ENCODE peak calls at places on chromosomes 7 and 10, in seven cellular contexts. T is AG08395; D is hepatocyte; X is memory B cell; B is esophagus squamous epithelium; P is stimulated activated CD8-positive, alpha-beta memory T cell treated with anti-CD3 and anti-CD28 coated beads, Interleukin-7, amount 100 ng/mL, for 4 hours; O is GM19239. G is an unnamed sample.

GRCh38 chr7:16071246-16071857 is 350.0 kb downstream of the CRPPA start:
- DNase-seq in T (peak), D (peak), X (peak), B (no peak), P (no peak), O (no peak), G (peak)

GRCh38 chr7:94295805-94296204 is 98.9 kb upstream of the COL1A2 start:
- DNase-seq in T (peak), D (peak), X (no peak), B (no peak), P (no peak), O (no peak), G (peak)

GRCh38 chr10:11933837-11934236 is 108.8 kb downstream of the UPF2 start:
- DNase-seq in T (no peak), D (no peak), X (no peak), B (no peak), P (no peak), O (no peak), G (no peak)

GRCh38 chr10:4474829-4475228 is 351.2 kb upstream of the AKR1E2 start:
- DNase-seq in T (no peak), D (no peak), X (no peak), B (no peak), P (no peak), O (no peak), G (no peak)

GRCh38 chr10:49138361-49138891 is 4.6 kb upstream of the FAM170B start:
- DNase-seq in T (peak), D (peak), X (no peak), B (no peak), P (no peak), O (no peak), G (peak)

GRCh38 chr10:1101946-1102345 is 45.8 kb downstream of the WDR37 start:
- DNase-seq in T (no peak), D (no peak), X (no peak), B (no peak), P (no peak), O (no peak), G (no peak)

GRCh38 chr10:72567421-72567820 is 58.5 kb downstream of the MICU1 start:
- DNase-seq in T (peak), D (no peak), X (no peak), B (no peak), P (no peak), O (no peak), G (no peak)

GRCh38 chr10:127441350-127442219 is 107.5 kb upstream of the NPS start:
- DNase-seq in T (no peak), D (no peak), X (no peak), B (no peak), P (no peak), O (no peak), G (no peak)

GRCh38 chr10:2150315-2150714 is 413.0 kb upstream of the ADARB2 start:
- DNase-seq in T (no peak), D (no peak), X (no peak), B (no peak), P (no peak), O (no peak), G (no peak)

GRCh38 chr7:133434246-133434865 is 181.5 kb downstream of the EXOC4 start:
- DNase-seq in T (peak), D (peak), X (no peak), B (no peak), P (no peak), O (no peak), G (peak)

GRCh38 chr7:136045181-136045580 is 68.0 kb upstream of the MTPN start:
- DNase-seq in T (no peak), D (no peak), X (no peak), B (no peak), P (no peak), O (no peak), G (no peak)

GRCh38 chr7:73983437-73984164 is 44.4 kb upstream of the ELN start:
- DNase-seq in T (no peak), D (no peak), X (no peak), B (no peak), P (no peak), O (no peak), G (no peak)

GRCh38 chr10:61890881-61891409 is 10.6 kb upstream of the ARID5B start:
- DNase-seq in T (no peak), D (no peak), X (no peak), B (no peak), P (no peak), O (no peak), G (no peak)

GRCh38 chr7:4724648-4725013 is 42.5 kb downstream of the FOXK1 start:
- DNase-seq in T (peak), D (no peak), X (no peak), B (no peak), P (no peak), O (no peak), G (no peak)

GRCh38 chr10:15348579-15348978 is 22.5 kb downstream of the FAM171A1 start:
- DNase-seq in T (peak), D (no peak), X (no peak), B (no peak), P (no peak), O (no peak), G (no peak)

GRCh38 chr7:130881091-130881798 is 147.2 kb upstream of the KLF14 start:
- DNase-seq in T (no peak), D (no peak), X (no peak), B (no peak), P (no peak), O (no peak), G (no peak)

GRCh38 chr7:25726682-25727357 is 425.2 kb upstream of the NFE2L3 start:
- DNase-seq in T (no peak), D (no peak), X (no peak), B (no peak), P (no peak), O (no peak), G (no peak)

GRCh38 chr10:5360318-5360915 is 4.3 kb upstream of the UCN3 start:
- DNase-seq in T (no peak), D (peak), X (no peak), B (no peak), P (no peak), O (no peak), G (no peak)

GRCh38 chr7:34135924-34136323 is 230.6 kb downstream of the BMPER start:
- DNase-seq in T (no peak), D (no peak), X (no peak), B (no peak), P (no peak), O (no peak), G (no peak)

GRCh38 chr10:11636761-11637166 is 25.3 kb upstream of the USP6NL start:
- DNase-seq in T (no peak), D (no peak), X (no peak), B (no peak), P (no peak), O (no peak), G (no peak)

GRCh38 chr7:101315336-101315735 is 6.3 kb downstream of the IFT22 start:
- DNase-seq in T (peak), D (peak), X (peak), B (no peak), P (no peak), O (peak), G (no peak)

GRCh38 chr7:46752881-46753366 is 829.0 kb downstream of the TNS3 start:
- DNase-seq in T (peak), D (no peak), X (no peak), B (no peak), P (no peak), O (no peak), G (peak)

GRCh38 chr10:80289451-80290287 is at the start of gene MAT1A:
- DNase-seq in T (no peak), D (peak), X (no peak), B (no peak), P (no peak), O (no peak), G (no peak)